ENCODE peak calls at places on chromosomes 5 and 9, in five cellular contexts. M, S, N, J and K are unnamed samples.

GRCh38 chr5:134550271-134551214 is 25.1 kb downstream of the JADE2 start:
- DNase-seq in M (no peak), S (peak), N (peak), J (no peak), K (no peak)

GRCh38 chr9:34559616-34560546 is 29.6 kb downstream of the CNTFR start:
- DNase-seq in M (no peak), S (peak), N (peak), J (peak), K (peak)

GRCh38 chr5:54516051-54516645 is 1.4 kb upstream of the SNX18 start:
- DNase-seq in M (no peak), S (no peak), N (peak), J (no peak), K (no peak)

GRCh38 chr9:108535526-108535925 is 320.3 kb downstream of the ACTL7B start:
- DNase-seq in M (peak), S (no peak), N (peak), J (no peak), K (no peak)

GRCh38 chr5:142915840-142916424 is 145.8 kb downstream of the ARHGAP26 start:
- DNase-seq in M (peak), S (no peak), N (peak), J (no peak), K (no peak)

GRCh38 chr9:73807956-73808355 is 656.3 kb downstream of the ANXA1 start:
- DNase-seq in M (no peak), S (no peak), N (peak), J (no peak), K (no peak)

GRCh38 chr9:129867138-129868032 is 32.1 kb downstream of the USP20 start:
- DNase-seq in M (peak), S (no peak), N (no peak), J (no peak), K (no peak)

GRCh38 chr5:131672791-131673190 is 37.8 kb upstream of the RAPGEF6 start:
- DNase-seq in M (no peak), S (no peak), N (no peak), J (peak), K (no peak)

GRCh38 chr5:76788362-76788761 is 30.5 kb upstream of the F2RL1 start:
- DNase-seq in M (no peak), S (no peak), N (no peak), J (no peak), K (no peak)

GRCh38 chr5:92496545-92496944 is 1084.5 kb downstream of the NR2F1-AS1 start:
- DNase-seq in M (no peak), S (no peak), N (no peak), J (no peak), K (no peak)

GRCh38 chr5:40984884-40985283 is 75.6 kb downstream of the C7 start:
- DNase-seq in M (no peak), S (peak), N (peak), J (peak), K (no peak)

GRCh38 chr5:43425965-43426364 is 13.8 kb upstream of the CCL28 start:
- DNase-seq in M (no peak), S (peak), N (peak), J (peak), K (peak)

GRCh38 chr5:169097374-169097831 is 203.5 kb downstream of the SLIT3 start:
- DNase-seq in M (no peak), S (peak), N (peak), J (peak), K (no peak)

GRCh38 chr5:175247146-175247545 is 196.8 kb downstream of the DRD1 start:
- DNase-seq in M (no peak), S (no peak), N (no peak), J (no peak), K (no peak)

GRCh38 chr9:69822091-69822750 is 1.6 kb downstream of the CFAP95 start:
- DNase-seq in M (no peak), S (peak), N (peak), J (peak), K (no peak)

GRCh38 chr5:36145311-36145710 is 6.4 kb downstream of the LMBRD2 start:
- DNase-seq in M (no peak), S (no peak), N (no peak), J (no peak), K (no peak)

GRCh38 chr5:116492016-116492623 is 82.5 kb downstream of the SEMA6A start:
- DNase-seq in M (peak), S (peak), N (peak), J (peak), K (peak)

GRCh38 chr5:56543431-56544385 is 271.6 kb upstream of the MAP3K1 start:
- DNase-seq in M (no peak), S (no peak), N (peak), J (peak), K (no peak)

GRCh38 chr5:13249854-13250253 is 694.6 kb downstream of the DNAH5 start:
- DNase-seq in M (no peak), S (peak), N (no peak), J (no peak), K (no peak)

DNA sequence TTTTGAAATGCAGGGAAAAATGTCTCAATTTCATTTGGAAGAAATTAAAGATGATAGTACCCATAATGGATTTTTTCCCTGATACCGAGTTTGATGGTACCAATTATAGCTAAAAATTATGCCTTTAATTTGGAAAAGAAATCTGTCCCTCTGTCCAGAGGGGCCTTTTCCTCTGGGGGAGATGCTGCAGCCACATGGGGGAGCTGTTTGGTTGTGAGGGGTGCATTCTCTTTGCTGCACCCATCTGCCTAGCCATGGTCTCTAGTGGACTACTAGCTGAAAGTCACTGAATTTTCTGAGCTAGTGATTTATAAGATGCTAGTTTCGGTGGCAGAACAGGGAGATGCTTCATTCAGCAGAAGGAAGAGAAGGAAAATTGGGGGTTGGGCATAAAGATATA is 9.6 kb downstream of the SEC61B start:
- DNase-seq in M (peak), S (no peak), N (peak), J (peak), K (no peak)
- TF ChIP-seq CTCF in M (peak), S (peak), N (peak), J (peak), K (peak)

DNA sequence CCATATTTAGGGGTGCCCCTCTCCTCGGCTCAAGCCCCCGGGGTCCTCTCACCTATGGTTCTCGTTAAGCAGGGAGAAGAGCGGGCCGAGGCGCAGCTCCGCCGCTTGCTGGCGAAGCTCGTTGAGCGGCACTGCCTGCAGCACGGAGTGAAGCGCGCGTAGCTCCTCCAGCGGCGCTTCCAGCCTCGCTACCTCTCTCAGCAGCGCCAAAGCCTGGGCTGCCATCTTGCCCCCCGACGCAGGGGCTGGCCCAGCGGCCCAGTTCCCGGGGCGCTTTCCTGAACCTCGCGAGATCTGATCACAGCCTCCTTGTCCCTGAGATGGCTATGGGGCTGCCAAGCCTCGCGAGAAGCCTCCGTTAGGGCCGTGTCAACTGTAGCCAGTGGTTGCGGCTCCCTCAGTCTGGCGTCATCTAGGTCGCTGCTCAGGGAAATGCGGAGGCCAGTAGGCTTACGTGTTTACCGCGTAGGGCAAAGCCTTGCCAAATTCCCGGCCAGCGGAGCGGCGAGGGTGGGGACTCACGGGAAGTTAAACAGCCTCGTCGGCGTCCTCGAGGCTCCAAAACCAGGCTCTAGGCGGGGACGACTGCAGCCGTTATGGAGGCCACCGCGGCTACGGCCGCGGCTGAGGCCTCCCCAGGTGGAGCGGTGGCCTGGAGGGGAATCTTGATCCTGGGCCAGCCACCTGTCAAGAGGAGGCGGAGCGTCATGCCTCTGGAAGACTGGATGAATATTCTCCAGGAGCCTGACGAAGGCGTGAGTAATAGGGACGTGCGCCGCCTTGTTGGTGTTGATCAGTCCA is at the start of gene PSMD5:
- DNase-seq in M (peak), S (peak), N (peak), J (peak), K (peak)
- TF ChIP-seq CTCF in M (no peak), S (no peak), N (no peak), J (no peak), K (no peak)

GRCh38 chr5:624118-624950 is 12.2 kb downstream of the CEP72 start:
- DNase-seq in M (no peak), S (no peak), N (no peak), J (no peak), K (no peak)

GRCh38 chr5:625516-625915 is 13.4 kb downstream of the CEP72 start:
- DNase-seq in M (no peak), S (no peak), N (no peak), J (no peak), K (no peak)

GRCh38 chr5:627840-628239 is 15.7 kb downstream of the CEP72 start:
- DNase-seq in M (no peak), S (no peak), N (no peak), J (no peak), K (no peak)

GRCh38 chr5:624951-625230 is 12.8 kb downstream of the CEP72 start:
- DNase-seq in M (no peak), S (no peak), N (no peak), J (no peak), K (no peak)

DNA sequence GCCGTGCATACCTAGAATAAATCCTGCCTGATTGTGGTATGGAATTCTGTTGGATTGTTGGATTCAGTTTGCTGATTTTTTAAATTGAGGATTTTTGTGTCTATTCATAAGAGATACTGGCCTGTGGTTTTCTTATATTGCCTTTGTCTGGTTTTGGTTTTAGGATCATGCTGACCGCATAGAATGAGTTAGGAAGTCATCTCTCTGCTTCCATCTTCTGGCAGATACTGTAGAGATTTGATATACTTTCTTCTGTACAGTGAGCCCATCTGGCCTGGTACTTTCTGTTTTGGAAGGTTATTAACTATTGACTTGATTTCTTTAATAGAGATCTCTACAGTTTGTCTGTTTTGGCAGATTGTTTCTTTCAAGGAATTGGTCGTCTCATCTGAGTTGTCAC is 14.7 kb downstream of the CEP72 start:
- DNase-seq in M (no peak), S (peak), N (peak), J (peak), K (no peak)
- TF ChIP-seq CTCF in M (no peak), S (no peak), N (peak), J (no peak), K (no peak)

DNA sequence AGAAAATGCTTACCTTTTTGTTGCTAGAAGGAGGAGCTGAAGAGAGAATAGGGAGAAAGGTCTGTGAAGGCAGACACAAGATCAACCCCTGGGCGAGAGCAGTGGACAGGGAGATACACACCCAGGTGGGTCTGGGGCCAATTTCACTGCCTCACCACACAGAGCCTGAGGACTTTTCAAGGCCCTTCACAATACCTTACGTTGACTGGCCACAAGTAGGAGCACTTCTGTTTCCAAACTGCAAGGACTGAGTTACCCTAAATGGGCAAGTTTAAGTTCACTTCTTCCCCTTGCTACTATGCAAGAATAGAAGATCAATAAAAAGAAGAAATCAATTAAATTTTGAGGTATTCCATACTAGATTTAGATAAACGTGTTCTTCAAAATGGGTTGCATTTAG is 174.5 kb upstream of the SLC12A2 start:
- DNase-seq in M (no peak), S (peak), N (peak), J (peak), K (peak)
- TF ChIP-seq CTCF in M (peak), S (peak), N (peak), J (peak), K (peak)

DNA sequence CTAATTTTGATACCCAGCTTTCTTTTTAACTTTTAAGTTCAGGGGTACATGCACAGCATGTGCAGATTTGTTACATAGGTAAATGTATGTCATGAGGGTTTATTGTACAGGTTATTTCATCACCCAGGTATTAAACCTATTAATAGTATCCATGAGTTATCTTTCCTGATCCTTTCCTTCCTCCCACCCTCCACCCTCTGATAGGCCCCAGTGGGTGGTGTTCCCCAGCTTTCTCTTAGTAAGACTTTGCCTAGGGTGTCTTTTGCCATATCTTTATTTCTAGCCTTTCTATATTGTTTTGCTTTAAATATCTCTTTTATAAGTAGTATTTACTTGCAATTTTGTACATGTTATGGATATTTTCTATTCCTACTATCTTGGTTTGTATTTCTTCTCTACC is 243.7 kb downstream of the SGCD start:
- DNase-seq in M (no peak), S (no peak), N (no peak), J (no peak), K (no peak)
- TF ChIP-seq CTCF in M (no peak), S (no peak), N (no peak), J (no peak), K (no peak)

GRCh38 chr5:53022889-53023511 is 33.8 kb downstream of the ITGA2 start:
- DNase-seq in M (no peak), S (no peak), N (no peak), J (no peak), K (no peak)
- TF ChIP-seq CTCF in M (no peak), S (no peak), N (no peak), J (no peak), K (no peak)

DNA sequence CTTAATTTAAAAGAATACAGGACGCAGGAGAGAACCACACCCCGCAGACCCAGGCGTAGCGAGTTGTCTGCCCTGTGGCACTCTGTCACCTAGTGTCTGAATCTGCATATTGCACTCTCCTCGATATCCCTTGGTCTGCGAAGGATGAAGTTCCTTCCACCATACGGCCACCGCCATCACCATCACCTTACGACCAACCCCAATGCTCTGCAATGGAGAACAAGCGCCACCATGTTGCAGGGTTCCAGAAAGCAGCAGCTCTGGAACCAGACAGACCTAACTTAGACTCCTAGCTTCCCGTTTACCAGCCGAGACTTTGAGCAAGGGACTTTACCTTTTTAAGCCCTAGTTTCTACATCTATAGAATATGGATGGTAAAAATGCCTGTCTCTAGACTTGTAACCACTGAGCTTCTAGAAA is 77.4 kb upstream of the DMRT1 start:
- DNase-seq in M (peak), S (peak), N (peak), J (peak), K (peak)
- TF ChIP-seq CTCF in M (peak), S (peak), N (peak), J (peak), K (peak)

DNA sequence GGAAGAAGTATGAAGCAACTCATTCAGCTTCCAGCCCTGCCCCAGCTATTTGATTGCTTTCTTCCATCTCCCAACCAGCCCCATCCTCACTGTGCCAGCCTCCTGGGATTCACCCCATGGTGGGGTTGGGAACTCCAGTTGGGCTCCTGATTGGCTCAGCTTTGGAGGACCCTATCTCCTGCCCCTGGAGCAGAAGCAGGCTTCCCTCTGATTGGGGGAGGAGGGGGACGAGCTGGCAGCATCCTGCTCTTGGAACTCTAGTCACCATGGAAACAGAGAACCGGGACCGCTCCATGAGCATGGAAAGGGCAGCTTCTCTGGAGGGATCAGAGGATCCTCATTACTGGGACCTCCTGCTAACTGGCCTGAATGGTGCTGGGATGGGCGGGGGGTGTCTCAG is 2.6 kb downstream of the SLC6A7 start:
- DNase-seq in M (no peak), S (no peak), N (no peak), J (no peak), K (no peak)
- TF ChIP-seq CTCF in M (no peak), S (no peak), N (no peak), J (no peak), K (no peak)